ENCODE peak calls at places on chromosomes 11 and 22, in seven cellular contexts. R, E, V, Z, F, C and M are unnamed samples.

GRCh38 chr11:47499614-47500013 is 50.7 kb upstream of the RAPSN start:
- DNase-seq in R (no peak), E (no peak), V (no peak), Z (no peak), F (no peak), C (no peak), M (no peak)

GRCh38 chr11:47566166-47566546 is 757 bp downstream of the PTPMT1 start:
- DNase-seq in R (no peak), E (peak), V (no peak), Z (no peak), F (no peak), C (no peak), M (peak)

GRCh38 chr11:86160546-86161149 is 83.9 kb upstream of the EED start:
- DNase-seq in R (peak), E (no peak), V (no peak), Z (no peak), F (no peak), C (no peak), M (peak)

GRCh38 chr11:126103150-126103549 is 40.5 kb upstream of the CDON start:
- DNase-seq in R (no peak), E (no peak), V (no peak), Z (no peak), F (no peak), C (no peak), M (no peak)

GRCh38 chr11:33942954-33943353 is 51.1 kb upstream of the LMO2 start:
- DNase-seq in R (peak), E (no peak), V (peak), Z (peak), F (peak), C (no peak), M (no peak)

GRCh38 chr11:44681698-44682097 is 45.1 kb upstream of the TSPAN18 start:
- DNase-seq in R (peak), E (no peak), V (no peak), Z (peak), F (no peak), C (no peak), M (no peak)

GRCh38 chr11:61695917-61696316 is 15.7 kb downstream of the DAGLA start:
- DNase-seq in R (peak), E (peak), V (no peak), Z (peak), F (peak), C (peak), M (peak)

GRCh38 chr11:110031171-110031570 is 62.0 kb upstream of the ZC3H12C start:
- DNase-seq in R (no peak), E (no peak), V (no peak), Z (no peak), F (no peak), C (no peak), M (no peak)

GRCh38 chr11:38476808-38477565 is 1879.0 kb upstream of the RAG2 start:
- DNase-seq in R (peak), E (no peak), V (no peak), Z (no peak), F (no peak), C (no peak), M (no peak)

GRCh38 chr11:122099345-122100045 is 16.5 kb downstream of the BLID start:
- DNase-seq in R (no peak), E (no peak), V (no peak), Z (peak), F (no peak), C (peak), M (no peak)

GRCh38 chr11:111408789-111409727 is 30.0 kb upstream of the POU2AF1 start:
- DNase-seq in R (no peak), E (no peak), V (peak), Z (peak), F (no peak), C (no peak), M (no peak)

GRCh38 chr11:17790453-17790852 is 55.9 kb downstream of the KCNC1 start:
- DNase-seq in R (peak), E (no peak), V (peak), Z (peak), F (no peak), C (no peak), M (no peak)

GRCh38 chr22:29156507-29156906 is 49.2 kb upstream of the EMID1 start:
- DNase-seq in R (no peak), E (no peak), V (no peak), Z (no peak), F (no peak), C (no peak), M (no peak)

GRCh38 chr11:12723410-12724297 is 49.4 kb downstream of the TEAD1 start:
- DNase-seq in R (peak), E (no peak), V (no peak), Z (peak), F (no peak), C (no peak), M (no peak)

GRCh38 chr11:119907934-119908760 is 179.1 kb upstream of the NECTIN1 start:
- DNase-seq in R (no peak), E (no peak), V (no peak), Z (no peak), F (no peak), C (no peak), M (no peak)

GRCh38 chr11:5509803-5510202 is at the start of gene UBQLN3:
- DNase-seq in R (no peak), E (no peak), V (no peak), Z (no peak), F (no peak), C (no peak), M (no peak)

GRCh38 chr11:114877976-114878375 is 199.6 kb downstream of the NXPE2 start:
- DNase-seq in R (no peak), E (no peak), V (no peak), Z (no peak), F (no peak), C (no peak), M (no peak)

GRCh38 chr11:128731041-128731663 is 37.3 kb downstream of the FLI1 start:
- DNase-seq in R (no peak), E (no peak), V (no peak), Z (no peak), F (no peak), C (no peak), M (no peak)
- H3K4me3 ChIP-seq in R (no peak), E (no peak), V (no peak), Z (no peak), F (no peak), C (no peak), M (peak)

DNA sequence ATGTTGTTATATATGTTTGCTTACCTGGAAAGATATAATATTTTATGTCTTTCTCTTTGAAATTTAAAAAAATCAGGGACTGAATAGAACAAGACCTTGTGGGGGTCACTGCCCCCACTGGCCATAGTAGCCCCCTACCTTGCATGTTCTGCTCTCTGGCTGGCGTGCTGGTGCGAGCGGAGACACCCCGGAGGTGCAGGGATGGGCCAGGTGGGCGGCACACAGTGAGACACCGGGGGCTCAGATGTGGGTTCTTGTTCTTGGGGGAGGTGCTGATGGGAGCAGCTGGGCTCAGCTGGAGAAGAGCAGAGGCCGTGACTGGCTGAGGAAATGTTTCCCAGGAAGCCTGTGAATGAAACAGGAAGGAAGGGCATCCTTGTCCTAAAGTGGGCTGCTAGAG is 20.2 kb downstream of the GAB4 start:
- DNase-seq in R (no peak), E (no peak), V (no peak), Z (no peak), F (no peak), C (no peak), M (no peak)
- H3K4me3 ChIP-seq in R (no peak), E (no peak), V (no peak), Z (no peak), F (no peak), C (no peak), M (no peak)

GRCh38 chr11:10658621-10659338 is 34.8 kb downstream of the IRAG1 start:
- DNase-seq in R (no peak), E (no peak), V (no peak), Z (no peak), F (no peak), C (no peak), M (no peak)

GRCh38 chr11:10659339-10660216 is 34.0 kb downstream of the IRAG1 start:
- DNase-seq in R (peak), E (no peak), V (peak), Z (peak), F (no peak), C (peak), M (no peak)

GRCh38 chr11:10655227-10655626 is 38.3 kb downstream of the IRAG1 start:
- DNase-seq in R (no peak), E (no peak), V (no peak), Z (no peak), F (no peak), C (no peak), M (no peak)

GRCh38 chr11:10655931-10656576 is 37.5 kb downstream of the IRAG1 start:
- DNase-seq in R (no peak), E (no peak), V (no peak), Z (no peak), F (no peak), C (no peak), M (no peak)

DNA sequence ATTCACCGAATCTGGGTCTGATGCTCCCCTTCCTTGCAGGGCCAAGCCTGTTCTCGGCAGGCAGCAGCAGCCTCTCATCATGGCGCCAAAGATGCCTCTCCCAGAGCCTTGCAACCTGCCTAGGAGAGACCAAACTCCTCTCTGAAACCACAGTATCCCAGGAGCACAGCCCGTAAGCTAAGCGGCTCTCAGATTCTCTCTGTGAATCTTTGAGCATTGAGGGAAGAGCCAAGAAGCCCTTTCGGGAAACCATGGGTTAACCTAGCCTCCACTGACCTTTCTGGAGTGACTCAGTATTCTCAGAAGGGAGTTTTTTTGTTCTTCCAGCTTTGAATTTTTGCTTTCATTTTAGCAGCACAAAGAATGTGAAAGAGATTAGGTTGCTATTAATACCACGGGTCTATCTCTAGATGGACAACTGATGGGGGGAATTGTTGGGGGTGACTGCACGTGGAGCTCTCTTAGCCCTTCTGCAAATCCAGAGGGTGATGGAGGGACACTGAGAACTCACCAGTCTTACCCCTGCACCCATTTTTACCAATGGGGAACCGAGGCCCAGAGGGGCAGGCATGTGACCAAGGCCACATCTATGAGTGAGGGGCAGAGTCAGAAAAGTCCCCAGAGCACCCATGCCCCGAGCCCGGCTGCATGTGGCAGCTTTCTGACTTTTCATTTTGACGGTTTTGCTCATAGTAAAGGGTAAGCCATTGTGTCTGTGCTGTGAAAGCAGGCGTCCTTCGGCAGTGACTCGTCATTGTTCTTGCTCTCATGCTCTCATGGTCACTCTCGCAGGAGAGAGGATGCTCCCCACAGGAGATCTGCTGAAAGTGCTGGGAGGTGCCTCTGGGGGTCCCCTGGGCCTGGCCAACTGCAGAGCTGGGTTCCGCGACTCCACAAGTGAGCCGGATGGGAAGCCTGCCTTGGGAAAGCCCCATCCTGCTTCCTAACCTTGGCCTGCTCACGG is 36.0 kb downstream of the IRAG1 start:
- DNase-seq in R (peak), E (no peak), V (peak), Z (peak), F (peak), C (no peak), M (no peak)
- H3K4me3 ChIP-seq in R (no peak), E (no peak), V (no peak), Z (no peak), F (no peak), C (no peak), M (peak)

GRCh38 chr11:20604295-20604803 is 4.9 kb downstream of the SLC6A5 start:
- DNase-seq in R (no peak), E (no peak), V (no peak), Z (no peak), F (no peak), C (no peak), M (no peak)

GRCh38 chr11:20598487-20598886 is 921 bp upstream of the SLC6A5 start:
- DNase-seq in R (no peak), E (no peak), V (no peak), Z (no peak), F (no peak), C (no peak), M (no peak)

GRCh38 chr11:20597924-20598484 is 1.4 kb upstream of the SLC6A5 start:
- DNase-seq in R (no peak), E (no peak), V (no peak), Z (no peak), F (no peak), C (no peak), M (no peak)

GRCh38 chr11:20599424-20600346 is at the start of gene SLC6A5:
- DNase-seq in R (peak), E (no peak), V (peak), Z (peak), F (peak), C (no peak), M (peak)

DNA sequence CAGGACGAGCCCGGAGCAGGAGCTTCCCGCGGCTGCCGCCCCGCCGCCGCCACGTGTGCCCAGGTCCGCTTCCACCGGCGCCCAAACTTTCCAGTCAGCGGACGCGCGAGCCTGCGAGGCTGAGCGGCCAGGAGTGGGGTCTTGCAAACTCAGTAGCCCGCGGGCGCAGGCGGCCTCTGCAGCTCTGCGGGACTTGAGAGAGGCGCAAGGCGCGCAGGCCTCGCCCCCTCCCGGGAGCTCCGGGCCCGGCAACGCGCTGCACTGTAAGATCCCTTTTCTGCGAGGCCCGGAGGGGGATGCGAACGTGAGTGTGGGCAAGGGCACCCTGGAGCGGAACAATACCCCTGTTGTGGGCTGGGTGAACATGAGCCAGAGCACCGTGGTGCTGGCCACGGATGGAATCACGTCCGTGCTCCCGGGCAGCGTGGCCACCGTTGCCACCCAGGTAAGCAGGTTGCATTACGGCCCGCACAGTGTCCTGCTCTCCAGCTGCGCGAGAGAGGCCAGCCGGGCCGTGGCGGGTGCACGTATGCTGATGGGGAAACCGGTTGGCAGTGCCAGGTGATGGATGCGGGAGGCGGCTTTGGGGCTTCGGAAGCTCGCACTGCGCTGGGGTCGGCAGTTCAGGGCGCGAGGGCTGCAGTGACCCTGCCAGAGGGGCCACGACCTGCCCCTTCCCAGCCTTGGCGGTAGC is 2.0 kb downstream of the SLC6A5 start:
- DNase-seq in R (no peak), E (no peak), V (no peak), Z (no peak), F (no peak), C (no peak), M (no peak)
- H3K4me3 ChIP-seq in R (no peak), E (no peak), V (no peak), Z (no peak), F (no peak), C (no peak), M (no peak)

GRCh38 chr11:75241036-75241905 is 697 bp downstream of the TPBGL start:
- DNase-seq in R (peak), E (peak), V (peak), Z (peak), F (peak), C (peak), M (peak)

GRCh38 chr11:75240381-75241035 is at the start of gene TPBGL:
- DNase-seq in R (no peak), E (no peak), V (no peak), Z (no peak), F (no peak), C (no peak), M (no peak)

GRCh38 chr11:75242722-75243600 is 2.4 kb downstream of the TPBGL start:
- DNase-seq in R (no peak), E (no peak), V (no peak), Z (no peak), F (no peak), C (no peak), M (no peak)

GRCh38 chr11:75244052-75244814 is 3.7 kb downstream of the TPBGL start:
- DNase-seq in R (no peak), E (no peak), V (no peak), Z (no peak), F (no peak), C (no peak), M (no peak)

DNA sequence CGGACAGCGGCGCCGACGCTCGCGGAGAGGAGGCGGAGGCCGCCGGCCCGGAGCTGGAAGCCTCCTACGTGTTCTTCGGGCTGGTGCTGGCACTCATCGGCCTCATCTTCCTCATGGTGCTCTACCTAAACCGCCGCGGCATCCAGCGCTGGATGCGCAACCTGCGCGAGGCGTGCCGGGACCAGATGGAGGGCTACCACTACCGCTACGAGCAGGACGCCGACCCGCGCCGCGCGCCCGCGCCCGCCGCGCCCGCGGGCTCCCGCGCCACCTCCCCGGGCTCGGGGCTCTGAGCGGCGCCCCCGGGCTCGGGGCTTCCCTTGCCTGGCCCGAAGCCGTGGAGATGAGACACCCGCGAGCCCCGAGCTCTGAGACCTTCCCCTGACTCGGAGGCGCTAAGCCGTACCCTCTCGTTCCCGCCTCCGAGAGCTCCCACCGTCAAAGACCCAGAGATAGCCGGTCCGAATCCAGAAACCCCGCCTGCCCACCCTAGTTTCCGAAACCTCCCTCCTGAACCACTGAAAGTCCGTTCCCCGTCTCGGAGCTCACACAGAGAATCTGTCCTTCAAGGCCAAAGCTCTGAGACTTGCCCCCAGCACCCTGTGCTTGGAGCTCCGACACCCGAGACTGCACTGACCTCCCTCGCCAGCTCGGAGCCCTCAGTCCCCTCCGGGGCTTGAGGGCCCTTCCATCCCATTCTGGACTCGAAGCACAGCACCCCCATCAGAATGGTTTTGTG is 1.5 kb downstream of the TPBGL start:
- DNase-seq in R (no peak), E (no peak), V (no peak), Z (no peak), F (no peak), C (no peak), M (no peak)
- H3K4me3 ChIP-seq in R (peak), E (peak), V (peak), Z (peak), F (peak), C (peak), M (no peak)

GRCh38 chr11:96307748-96308133 is 35.3 kb downstream of the MAML2 start:
- DNase-seq in R (peak), E (no peak), V (peak), Z (peak), F (no peak), C (no peak), M (no peak)
- H3K4me3 ChIP-seq in R (peak), E (peak), V (peak), Z (peak), F (peak), C (peak), M (peak)